ENCODE peak calls at places on chromosomes 12 and 14, in six cellular contexts. W, D, V, P, T and Y are unnamed samples.
A peak's percentile ranks its signal among the peaks of the same experiment; 100 is the strongest.

GRCh38 chr12:107461222-107461980 is 224.2 kb upstream of the PWP1 start:
- DNase-seq in D (no peak), T (no peak), P (no peak), V (no peak), W (no peak), Y (no peak)

GRCh38 chr14:105323663-105324062 is 9.1 kb downstream of the PACS2 start:
- DNase-seq in W (no peak), V (no peak), P (no peak), T (no peak), D (no peak), Y (no peak)

GRCh38 chr12:3229577-3229976 is 152.4 kb downstream of the TSPAN9 start:
- DNase-seq in P (no peak), D (no peak), W (no peak), V (no peak), T (no peak), Y (no peak)

GRCh38 chr12:57579011-57579410 is 12.0 kb upstream of the PIP4K2C start:
- DNase-seq in V (no peak), T (no peak), P (no peak), D (no peak), W (no peak), Y (no peak)

GRCh38 chr14:49861581-49861922 is 9.0 kb upstream of the NEMF start:
- DNase-seq in W (peak; percentile 93), P (peak; percentile 69), D (peak; percentile 51), T (peak; percentile 48), V (peak; percentile 84), Y (peak; percentile 72)

GRCh38 chr14:35366048-35366428 is 38.5 kb downstream of the NFKBIA start:
- DNase-seq in D (no peak), T (no peak), P (no peak), V (peak; percentile 83), W (no peak), Y (peak; percentile 60)

GRCh38 chr14:68476212-68476964 is 316.5 kb downstream of the ZFP36L1 start:
- DNase-seq in T (peak; percentile 33), W (peak; percentile 94), P (peak; percentile 71), D (no peak), V (peak; percentile 86), Y (peak; percentile 84)

GRCh38 chr14:20934148-20934762 is 21.0 kb upstream of the RNASE2 start:
- DNase-seq in D (peak; percentile 10), W (no peak), T (peak; percentile 46), V (no peak), P (no peak), Y (no peak)

GRCh38 chr14:92649934-92650545 is 98.4 kb downstream of the LGMN start:
- DNase-seq in D (no peak), P (peak; percentile 88), V (peak; percentile 85), T (peak; percentile 33), W (no peak), Y (peak; percentile 51)
- H3K27ac ChIP-seq in D (no peak overlapping the region), P (peak overlapping the region; percentile 40), V (peak overlapping the region; percentile 93), T (no peak overlapping the region), W (peak overlapping the region; percentile 93), Y (no peak overlapping the region)

DNA sequence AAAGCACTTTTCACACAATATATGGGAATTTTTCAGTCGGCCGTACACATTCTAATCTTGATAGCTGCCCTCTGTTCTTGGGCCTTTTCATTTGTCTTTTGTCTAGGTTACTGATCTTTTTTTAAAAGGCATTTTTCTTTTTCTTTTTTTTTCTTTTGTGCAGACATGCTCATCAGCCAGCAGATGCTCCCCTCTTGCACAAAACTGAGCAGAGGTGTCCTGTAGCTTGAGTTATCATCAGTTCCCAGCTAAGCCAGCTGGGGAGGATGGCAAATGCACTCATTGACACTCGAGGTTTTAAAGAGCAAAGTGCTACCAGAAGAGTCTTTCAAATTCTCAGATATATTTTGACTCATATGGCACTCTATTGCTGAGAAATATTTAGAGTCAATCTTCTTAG is 913.9 kb upstream of the SEL1L start:
- DNase-seq in V (no peak), W (no peak), D (no peak), P (no peak), T (no peak), Y (no peak)
- H3K9me3 ChIP-seq in V (no peaks in the 10 kb centered on the region), W (no peaks in the 10 kb centered on the region), D (no peaks in the 10 kb centered on the region), P (no peaks in the 10 kb centered on the region), T (no peaks in the 10 kb centered on the region), Y (no peaks in the 10 kb centered on the region)

GRCh38 chr14:39173198-39173597 is 1.9 kb upstream of the PNN start:
- DNase-seq in D (no peak), P (no peak), W (no peak), V (no peak), T (no peak), Y (no peak)
- H3K27ac ChIP-seq in D (no peak overlapping the region), P (no peak overlapping the region), W (no peak overlapping the region), V (no peak overlapping the region), T (no peak overlapping the region), Y (no peak overlapping the region)

DNA sequence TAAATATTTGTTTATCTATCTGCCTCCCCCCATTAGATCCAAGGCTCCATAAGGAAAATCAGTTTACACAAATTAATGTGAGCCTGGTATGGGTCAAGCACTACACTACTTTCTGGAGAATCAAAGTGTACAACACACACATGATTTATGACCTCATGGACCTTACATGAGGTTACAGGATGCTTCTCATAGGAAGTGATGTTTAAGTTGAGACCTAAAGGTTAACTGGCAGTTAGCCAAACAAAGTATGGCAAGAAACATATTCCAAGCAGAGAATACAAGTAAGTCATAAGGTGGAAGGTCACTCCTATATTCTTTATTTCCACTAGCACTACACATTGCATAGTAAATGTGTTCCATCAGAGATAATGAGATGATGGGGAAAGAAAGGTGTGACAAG is 39.2 kb downstream of the OSBPL8 start:
- DNase-seq in V (no peak), P (no peak), T (no peak), D (no peak), W (no peak), Y (no peak)
- H3K9me3 ChIP-seq in V (no peaks in the 10 kb centered on the region), P (no peaks in the 10 kb centered on the region), T (no peaks in the 10 kb centered on the region), D (no peaks in the 10 kb centered on the region), W (no peaks in the 10 kb centered on the region), Y (no peaks in the 10 kb centered on the region)

GRCh38 chr14:74502236-74503019 is 8.9 kb downstream of the ISCA2 start:
- DNase-seq in V (no peak), D (peak; percentile 6), T (no peak), P (no peak), W (peak; percentile 83), Y (no peak)

GRCh38 chr14:74504412-74504811 is 10.8 kb downstream of the ISCA2 start:
- DNase-seq in T (no peak), D (no peak), P (no peak), V (no peak), W (no peak), Y (no peak)

GRCh38 chr14:74503256-74503972 is 9.8 kb downstream of the ISCA2 start:
- DNase-seq in W (peak; percentile 58), P (no peak), D (no peak), T (no peak), V (no peak), Y (no peak)

GRCh38 chr14:74504874-74505617 is 11.5 kb downstream of the ISCA2 start:
- DNase-seq in T (no peak), W (no peak), D (no peak), P (no peak), V (no peak), Y (no peak)

DNA sequence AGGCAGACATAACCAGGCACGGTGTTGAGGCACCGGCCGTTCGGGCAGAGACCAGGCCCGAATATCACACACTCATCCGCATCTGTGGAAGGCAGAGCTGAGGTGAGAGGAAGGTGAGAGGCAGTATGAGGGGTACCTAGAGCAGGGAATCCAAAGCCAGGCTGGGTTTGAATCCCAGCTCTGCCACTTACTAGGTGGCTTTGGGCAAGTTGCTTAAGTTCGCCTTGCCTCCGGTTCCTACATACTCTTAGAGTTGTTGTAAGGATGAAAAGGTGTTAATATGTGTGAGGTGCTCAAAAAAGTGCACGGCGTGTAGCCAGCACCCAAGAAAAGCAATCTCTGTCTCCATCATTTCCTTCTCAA is 10.4 kb downstream of the ISCA2 start:
- DNase-seq in T (no peak), V (no peak), W (no peak), D (no peak), P (no peak), Y (no peak)
- H3K27ac ChIP-seq in T (no peak overlapping the region), V (no peak overlapping the region), W (no peak overlapping the region), D (no peak overlapping the region), P (no peak overlapping the region), Y (no peak overlapping the region)

DNA sequence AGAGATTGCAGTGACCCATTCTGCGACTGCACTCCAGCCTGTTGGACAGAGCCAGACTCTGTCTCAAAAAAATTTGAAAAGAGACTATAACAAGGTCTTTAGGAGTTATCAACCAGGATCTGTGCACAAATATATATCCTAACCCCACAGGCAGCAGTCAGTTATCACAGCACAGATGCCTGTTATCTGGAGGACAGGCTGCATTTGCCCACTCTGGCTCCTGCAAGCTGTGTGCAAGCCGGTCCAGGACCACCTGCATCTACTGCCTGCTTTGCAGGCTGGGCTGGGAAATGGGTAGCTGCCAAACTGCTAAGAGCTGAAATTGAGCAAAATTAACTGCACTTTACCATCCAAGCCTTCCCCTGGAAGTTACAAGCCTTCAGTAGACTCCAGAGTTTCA is 21.4 kb upstream of the RCOR1 start:
- DNase-seq in V (no peak), P (no peak), D (no peak), T (no peak), W (no peak), Y (no peak)
- H3K9me3 ChIP-seq in V (no peaks in the 10 kb centered on the region), P (no peaks in the 10 kb centered on the region), D (no peaks in the 10 kb centered on the region), T (no peaks in the 10 kb centered on the region), W (no peaks in the 10 kb centered on the region), Y (no peaks in the 10 kb centered on the region)